ENCODE peak calls at places on chromosomes 4 and X, in ten cellular contexts. S is fibroblast of villous mesenchyme; W is gastrocnemius medialis; D is K562; R is endothelial cell of umbilical vein; U is stimulated activated CD8-positive, alpha-beta memory T cell treated with anti-CD3 and anti-CD28 coated beads, Interleukin-15, amount 100 ng/mL, for 24 hours; J is colonic mucosa; X is left lobe of liver; L is AG20443; V is SHP77. P is an unnamed sample.
A peak's percentile ranks its signal among the peaks of the same experiment; 100 is the strongest.

GRCh38 chr4:122356317-122356818 is 22.4 kb upstream of the ADAD1 start:
- DNase-seq in W (no peak), X (no peak), S (no peak), R (no peak), D (no peak), J (no peak), V (no peak), L (no peak), U (no peak), P (no peak)

GRCh38 chr4:97395980-97396562 is 747.2 kb downstream of the STPG2 start:
- DNase-seq in U (no peak), J (no peak), L (no peak), V (no peak), D (no peak), R (no peak), X (no peak), S (no peak), W (no peak), P (no peak)

GRCh38 chr4:89509708-89510269 is 202.2 kb upstream of the GPRIN3 start:
- DNase-seq in V (no peak), X (no peak), U (no peak), J (no peak), R (no peak), D (no peak), L (peak; percentile 43), S (peak; percentile 68), W (no peak), P (peak; percentile 97)

GRCh38 chr4:55087016-55087929 is 38.1 kb downstream of the KDR start:
- DNase-seq in V (no peak), J (no peak), R (no peak), X (no peak), L (peak; percentile 14), W (no peak), S (no peak), D (no peak), U (no peak), P (no peak)

GRCh38 chr4:57344296-57344695 is 234.1 kb upstream of the IGFBP7 start:
- DNase-seq in S (no peak), J (no peak), D (no peak), L (no peak), U (no peak), V (no peak), X (no peak), W (no peak), R (no peak), P (no peak)

GRCh38 chrX:8981742-8982141 is 52.2 kb downstream of the FAM9B start:
- DNase-seq in X (no peak), V (no peak), L (no peak), D (no peak), W (no peak), J (no peak), S (no peak), R (no peak), U (no peak), P (no peak)

GRCh38 chrX:153925739-153926593 is at the start of gene ARHGAP4:
- DNase-seq in S (no peak), R (no peak), L (no peak), J (no peak), X (no peak), W (no peak), U (no peak), V (no peak), D (peak; percentile 76), P (no peak)

GRCh38 chrX:46687619-46688018 is 71.3 kb downstream of the SLC9A7 start:
- DNase-seq in U (no peak), J (no peak), X (no peak), V (no peak), L (no peak), W (no peak), R (no peak), S (peak; percentile 35), D (no peak), P (peak; percentile 27)

GRCh38 chr4:22003878-22004277 is 55.3 kb upstream of the KCNIP4 start:
- DNase-seq in S (no peak), U (no peak), X (no peak), W (no peak), D (no peak), L (no peak), R (no peak), V (no peak), J (no peak), P (peak; percentile 2)

GRCh38 chrX:150155396-150156048 is 207.6 kb upstream of the MAMLD1 start:
- DNase-seq in J (peak; percentile 28), R (peak; percentile 15), W (no peak), V (no peak), D (no peak), U (no peak), S (peak; percentile 61), X (no peak), L (peak; percentile 71), P (peak; percentile 90)

GRCh38 chr4:59217910-59218631 is 1982.1 kb upstream of the ADGRL3 start:
- DNase-seq in W (no peak), J (no peak), V (no peak), L (no peak), D (no peak), R (no peak), X (no peak), S (no peak), U (no peak), P (no peak)

GRCh38 chrX:154775611-154776349 is 13.1 kb downstream of the DKC1 start:
- DNase-seq in J (no peak), X (no peak), R (no peak), L (no peak), V (no peak), W (no peak), D (peak; percentile 67), S (peak; percentile 19), U (no peak), P (peak; percentile 69)